ENCODE peak calls at places on chromosomes 4 and X, in eight cellular contexts. L is hepatocyte, C is BE2C, J is AG04449, Q is MG63, W is tibial nerve, H is neuronal stem cell, K is fibroblast of villous mesenchyme. Y is an unnamed sample.
A peak's percentile ranks its signal among the peaks of the same experiment; 100 is the strongest.

GRCh38 chr4:88215351-88215750 is 56.9 kb upstream of the ABCG2 start:
- DNase-seq in W (no peak), L (no peak), J (no peak), Q (no peak), H (no peak), C (no peak), K (no peak), Y (no peak)

GRCh38 chr4:7043521-7044414 is 596 bp downstream of the TADA2B start:
- DNase-seq in L (peak; percentile 69), Q (peak; percentile 27), W (no peak), C (peak; percentile 52), H (no peak), K (peak; percentile 46), J (no peak), Y (peak; percentile 75)

GRCh38 chr4:146342600-146343192 is 128.4 kb downstream of the REELD1 start:
- DNase-seq in L (peak; percentile 48), C (peak; percentile 39), K (peak; percentile 68), W (no peak), J (no peak), Q (no peak), H (no peak), Y (no peak)

GRCh38 chr4:1448589-1449420 is 42.6 kb upstream of the NKX1-1 start:
- DNase-seq in Q (no peak), C (no peak), L (peak; percentile 8), J (no peak), K (no peak), H (no peak), W (no peak), Y (no peak)

GRCh38 chr4:20386001-20386740 is 134.5 kb downstream of the SLIT2 start:
- DNase-seq in J (no peak), L (no peak), K (no peak), C (no peak), Q (no peak), H (no peak), W (no peak), Y (no peak)

GRCh38 chr4:115113382-115114106 is at the start of gene NDST4:
- DNase-seq in K (peak; percentile 20), Q (no peak), C (no peak), W (no peak), J (no peak), H (peak; percentile 79), L (peak; percentile 25), Y (no peak)

GRCh38 chrX:107154787-107155620 is 36.4 kb upstream of the RBM41 start:
- DNase-seq in Q (no peak), C (no peak), L (peak; percentile 19), J (no peak), H (no peak), K (peak; percentile 0), W (no peak), Y (no peak)

GRCh38 chr4:136599890-136600289 is 932.4 kb downstream of the PCDH18 start:
- DNase-seq in H (no peak), J (no peak), L (no peak), W (no peak), K (no peak), Q (no peak), C (no peak), Y (no peak)

GRCh38 chrX:17814557-17814956 is 46.5 kb downstream of the RAI2 start:
- DNase-seq in W (no peak), L (no peak), K (peak; percentile 6), C (no peak), H (no peak), J (no peak), Q (peak; percentile 33), Y (no peak)

GRCh38 chr4:88818650-88819470 is 121.2 kb upstream of the NAP1L5 start:
- DNase-seq in C (peak; percentile 48), L (peak; percentile 56), W (no peak), Q (peak; percentile 23), K (peak; percentile 61), J (no peak), H (peak; percentile 24), Y (no peak)

GRCh38 chr4:85151349-85151748 is 184.9 kb upstream of the WDFY3 start:
- DNase-seq in H (no peak), W (no peak), K (no peak), J (no peak), L (no peak), Q (no peak), C (no peak), Y (no peak)

GRCh38 chr4:168723020-168723419 is 226.2 kb downstream of the PALLD start:
- DNase-seq in K (peak; percentile 64), J (no peak), Q (no peak), C (no peak), H (no peak), W (no peak), L (no peak), Y (no peak)

GRCh38 chr4:34250562-34250961 is 1993.8 kb downstream of the ARAP2 start:
- DNase-seq in L (no peak), H (no peak), K (peak; percentile 24), J (no peak), W (no peak), C (no peak), Q (no peak), Y (no peak)

GRCh38 chrX:124421898-124422622 is 75.7 kb downstream of the SH2D1A start:
- DNase-seq in H (no peak), L (no peak), C (no peak), Q (no peak), K (no peak), J (no peak), W (no peak), Y (no peak)

GRCh38 chrX:24081661-24082154 is 27.0 kb downstream of the EIF2S3 start:
- DNase-seq in H (peak; percentile 3), K (peak; percentile 68), L (peak; percentile 75), Q (peak; percentile 79), C (peak; percentile 72), W (peak; percentile 15), J (no peak), Y (peak; percentile 36)

GRCh38 chrX:64152857-64153256 is 52.7 kb downstream of the AMER1 start:
- DNase-seq in H (no peak), J (no peak), Q (no peak), K (no peak), C (no peak), L (peak; percentile 27), W (no peak), Y (no peak)

GRCh38 chrX:288561-288991 is 7.4 kb downstream of the PLCXD1 start:
- DNase-seq in H (no peak), C (no peak), K (no peak), J (no peak), L (no peak), Q (no peak), W (no peak), Y (no peak)

GRCh38 chrX:138845791-138846190 is 134.3 kb upstream of the FGF13 start:
- DNase-seq in J (no peak), Q (no peak), H (peak; percentile 15), W (no peak), C (no peak), L (no peak), K (no peak), Y (no peak)

GRCh38 chrX:65667503-65668355 is at the start of gene MSN:
- DNase-seq in J (no peak), K (peak; percentile 57), Q (peak; percentile 77), W (peak; percentile 57), H (peak; percentile 23), L (peak; percentile 59), C (no peak), Y (peak; percentile 74)

DNA sequence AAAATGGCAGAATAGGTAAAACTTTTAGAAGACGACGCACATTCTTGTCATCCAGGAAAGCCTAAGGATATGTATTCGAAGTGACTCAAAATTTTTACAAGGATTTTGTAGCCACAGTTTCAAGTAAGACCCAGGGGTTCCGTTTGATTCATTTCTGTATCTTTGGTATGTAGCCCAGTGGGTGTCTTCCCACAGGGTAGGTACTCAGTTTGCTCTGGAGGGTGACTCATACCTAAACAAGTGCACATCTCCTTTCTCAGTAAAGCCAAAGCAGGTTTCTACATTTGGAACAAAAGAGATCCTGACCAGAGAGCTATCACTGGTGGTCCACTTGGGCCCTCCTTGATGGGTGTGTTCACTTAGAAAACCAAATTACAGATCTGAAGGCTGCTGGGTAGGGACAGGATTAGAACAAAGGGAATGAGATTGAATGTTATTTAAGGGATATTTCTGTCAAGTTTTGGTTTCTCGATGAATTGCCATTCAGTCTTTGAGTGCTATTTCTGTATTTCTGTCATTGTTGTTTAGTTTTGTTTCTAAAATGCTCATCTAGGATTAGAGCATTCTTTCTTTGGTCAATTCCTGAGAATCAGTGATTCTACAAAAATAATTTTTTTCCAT is 56.1 kb downstream of the PLS3 start:
- DNase-seq in K (peak; percentile 55), C (no peak), J (no peak), H (no peak), L (peak; percentile 10), W (no peak), Q (peak; percentile 54), Y (no peak)
- H3K4me3 ChIP-seq in K (no peak overlapping the region), C (no peak overlapping the region), J (no peak overlapping the region), H (no peak overlapping the region), L (no peak overlapping the region), W (no peak overlapping the region), Q (peak overlapping the region; percentile 35), Y (no peak overlapping the region)

DNA sequence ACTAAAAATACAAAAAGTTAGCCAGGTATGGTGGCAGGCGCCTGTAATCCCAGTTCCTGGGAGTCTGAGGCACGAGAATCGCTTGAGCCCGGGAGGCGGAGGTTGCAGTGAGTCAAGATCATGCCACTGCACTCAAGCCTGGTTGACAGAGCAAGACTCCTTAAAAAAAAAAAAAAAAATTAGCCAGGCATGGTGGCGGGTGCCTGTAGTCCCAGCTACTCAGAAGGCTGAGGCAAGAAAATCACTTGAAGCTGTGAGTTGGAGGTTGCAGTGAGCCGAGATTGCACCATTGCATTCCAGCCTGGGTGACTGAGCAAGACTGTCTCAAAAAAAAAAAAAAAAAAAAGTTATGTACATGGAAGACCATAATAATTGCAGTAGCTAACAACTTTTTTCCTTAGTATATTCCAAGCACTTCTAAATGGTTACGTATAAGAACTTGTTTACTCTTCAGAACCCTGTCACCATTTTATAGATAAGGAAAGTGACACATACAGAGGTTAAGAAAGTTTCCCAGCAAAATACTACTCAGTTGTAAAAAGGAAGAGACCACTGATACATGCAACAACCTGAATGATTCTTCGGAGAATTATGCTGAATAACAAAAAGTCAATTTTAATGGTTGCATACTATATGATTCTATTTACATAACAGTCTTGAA is 24.5 kb downstream of the RUFY3 start:
- DNase-seq in K (peak; percentile 84), C (no peak), J (no peak), W (no peak), H (no peak), L (peak; percentile 12), Q (no peak), Y (no peak)
- H3K4me3 ChIP-seq in K (no peak overlapping the region), C (no peak overlapping the region), J (no peak overlapping the region), W (no peak overlapping the region), H (no peak overlapping the region), L (no peak overlapping the region), Q (no peak overlapping the region), Y (no peak overlapping the region)

GRCh38 chr4:101287332-101287731 is 60.0 kb downstream of the PPP3CA start:
- DNase-seq in K (no peak), W (no peak), H (no peak), Q (no peak), L (no peak), C (no peak), J (no peak), Y (no peak)
- H3K4me3 ChIP-seq in K (no peak overlapping the region), W (no peak overlapping the region), H (no peak overlapping the region), Q (no peak overlapping the region), L (no peak overlapping the region), C (no peak overlapping the region), J (no peak overlapping the region), Y (no peak overlapping the region)

DNA sequence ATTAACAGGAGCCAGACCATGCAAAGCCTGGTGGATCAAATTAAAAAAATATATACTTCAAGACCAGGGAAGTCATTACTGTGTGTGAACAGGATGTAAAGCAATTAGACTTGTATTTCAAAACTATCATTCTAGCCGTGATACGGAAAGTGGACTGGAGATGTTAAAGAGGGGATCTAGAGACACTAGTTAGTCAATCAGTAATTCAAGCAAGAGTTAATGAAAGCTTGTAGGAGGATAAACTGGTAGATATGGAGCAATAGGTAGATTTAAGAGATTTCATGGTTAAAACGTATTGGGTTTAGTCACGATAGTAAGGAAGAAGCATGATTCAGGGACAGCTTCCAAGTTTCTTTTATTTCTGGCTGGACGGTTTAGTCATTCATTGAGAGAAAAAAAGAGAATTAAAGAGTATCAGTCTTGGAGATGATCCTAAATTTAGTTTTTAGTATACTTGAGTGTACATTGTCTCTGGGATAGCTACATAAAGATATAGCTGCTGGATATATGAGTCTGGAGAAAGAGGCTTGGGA is 3.9 kb downstream of the MAD2L1 start:
- DNase-seq in Q (no peak), J (no peak), K (no peak), C (no peak), W (no peak), H (no peak), L (no peak), Y (no peak)
- H3K4me3 ChIP-seq in Q (no peak overlapping the region), J (no peak overlapping the region), K (no peak overlapping the region), C (no peak overlapping the region), W (no peak overlapping the region), H (no peak overlapping the region), L (no peak overlapping the region), Y (no peak overlapping the region)

Y was measured in tibial artery.